ENCODE peak calls at places on chromosomes 7 and 10, in six cellular contexts. L, Y, V, W, I and N are unnamed samples.

GRCh38 chr10:71270301-71270777 is 48.7 kb upstream of the SLC29A3 start:
- DNase-seq in L (no peak), Y (peak; percentile 85), V (peak; percentile 84), W (peak; percentile 24), I (peak; percentile 84), N (peak; percentile 29)

GRCh38 chr10:17061418-17061817 is 68.2 kb downstream of the CUBN start:
- DNase-seq in L (no peak), Y (peak; percentile 44), V (peak; percentile 49), W (no peak), I (peak; percentile 66), N (no peak)

GRCh38 chr10:128614206-128614605 is 488.0 kb upstream of the MKI67 start:
- DNase-seq in L (no peak), Y (no peak), V (no peak), W (no peak), I (no peak), N (no peak)

GRCh38 chr10:80472234-80473095 is 18.4 kb downstream of the TSPAN14 start:
- DNase-seq in L (no peak), Y (peak; percentile 82), V (peak; percentile 85), W (no peak), I (peak; percentile 90), N (no peak)

GRCh38 chr10:26879744-26880143 is 19.0 kb upstream of the ABI1 start:
- DNase-seq in L (no peak), Y (no peak), V (no peak), W (peak; percentile 32), I (no peak), N (no peak)

GRCh38 chr10:110610308-110610774 is 33.8 kb upstream of the RBM20 start:
- DNase-seq in L (no peak), Y (peak; percentile 63), V (peak; percentile 49), W (peak; percentile 39), I (peak; percentile 64), N (peak; percentile 25)

GRCh38 chr10:4770766-4771553 is 55.0 kb upstream of the AKR1E2 start:
- DNase-seq in L (no peak), Y (peak; percentile 85), V (peak; percentile 98), W (no peak), I (peak; percentile 97), N (peak; percentile 93)

GRCh38 chr10:112959207-112959838 is 9.3 kb downstream of the TCF7L2 start:
- DNase-seq in L (no peak), Y (peak; percentile 65), V (peak; percentile 39), W (no peak), I (peak; percentile 62), N (peak; percentile 82)

GRCh38 chr10:6778992-6779701 is 199.1 kb upstream of the PRKCQ start:
- DNase-seq in L (no peak), Y (peak; percentile 93), V (peak; percentile 99), W (no peak), I (peak; percentile 92), N (peak; percentile 42)

GRCh38 chr10:47278152-47278473 is 21.9 kb upstream of the GDF10 start:
- DNase-seq in L (no peak), Y (no peak), V (no peak), W (peak; percentile 14), I (no peak), N (no peak)

GRCh38 chr7:28170701-28171100 is 9.9 kb downstream of the JAZF1 start:
- DNase-seq in L (no peak), Y (no peak), V (no peak), W (no peak), I (no peak), N (no peak)

GRCh38 chr7:44386139-44386913 is 60.9 kb upstream of the CAMK2B start:
- DNase-seq in L (no peak), Y (no peak), V (peak; percentile 24), W (no peak), I (no peak), N (no peak)

GRCh38 chr7:101066858-101067227 is 18.4 kb upstream of the TRIM56 start:
- DNase-seq in L (no peak), Y (no peak), V (no peak), W (no peak), I (no peak), N (no peak)

GRCh38 chr10:52239771-52240170 is 74.3 kb upstream of the DKK1 start:
- DNase-seq in L (no peak), Y (no peak), V (no peak), W (no peak), I (no peak), N (no peak)

GRCh38 chr10:48511066-48511854 is 93.6 kb downstream of the ARHGAP22 start:
- DNase-seq in L (no peak), Y (no peak), V (no peak), W (no peak), I (no peak), N (no peak)

GRCh38 chr7:5667391-5667790 is 114.1 kb downstream of the RNF216 start:
- DNase-seq in L (no peak), Y (no peak), V (peak; percentile 27), W (no peak), I (peak; percentile 49), N (no peak)

GRCh38 chr10:665579-666091 is 23.8 kb downstream of the DIP2C start:
- DNase-seq in L (no peak), Y (peak; percentile 88), V (peak; percentile 91), W (no peak), I (peak; percentile 90), N (peak; percentile 89)

GRCh38 chr10:22550732-22551131 is 163.6 kb downstream of the PIP4K2A start:
- DNase-seq in L (no peak), Y (peak; percentile 45), V (peak; percentile 4), W (no peak), I (peak; percentile 31), N (no peak)

GRCh38 chr7:131861620-131862346 is 305.4 kb upstream of the PODXL start:
- DNase-seq in L (no peak), Y (peak; percentile 65), V (peak; percentile 34), W (no peak), I (peak; percentile 79), N (no peak)

GRCh38 chr10:130618636-130619035 is 482.4 kb downstream of the GLRX3 start:
- DNase-seq in L (no peak), Y (no peak), V (no peak), W (no peak), I (no peak), N (no peak)

GRCh38 chr10:126321455-126321854 is 66.8 kb downstream of the ADAM12 start:
- DNase-seq in L (no peak), Y (peak; percentile 60), V (no peak), W (no peak), I (peak; percentile 75), N (no peak)

GRCh38 chr7:130276796-130277762 is 10.4 kb downstream of the CPA2 start:
- DNase-seq in L (no peak), Y (peak; percentile 70), V (peak; percentile 78), W (no peak), I (peak; percentile 66), N (peak; percentile 87)

GRCh38 chr7:139987691-139988516 is 74.8 kb downstream of the PARP12 start:
- DNase-seq in L (no peak), Y (no peak), V (no peak), W (no peak), I (no peak), N (no peak)

GRCh38 chr10:27157150-27157549 is 2.0 kb downstream of the MASTL start:
- DNase-seq in L (no peak), Y (peak; percentile 9), V (no peak), W (no peak), I (peak; percentile 5), N (no peak)

GRCh38 chr7:33334349-33334748 is 205.0 kb downstream of the BBS9 start:
- DNase-seq in L (no peak), Y (peak; percentile 46), V (peak; percentile 13), W (peak; percentile 42), I (peak; percentile 32), N (no peak)

GRCh38 chr7:76315372-76315771 is 12.9 kb downstream of the HSPB1 start:
- DNase-seq in L (no peak), Y (no peak), V (no peak), W (no peak), I (no peak), N (no peak)

GRCh38 chr7:156768698-156769472 is 124.1 kb downstream of the LMBR1 start:
- DNase-seq in L (no peak), Y (peak; percentile 1), V (no peak), W (no peak), I (no peak), N (no peak)

GRCh38 chr7:158811894-158812293 is 17.4 kb downstream of the ESYT2 start:
- DNase-seq in L (no peak), Y (no peak), V (no peak), W (no peak), I (no peak), N (no peak)

GRCh38 chr7:2109251-2109935 is 123.4 kb downstream of the MAD1L1 start:
- DNase-seq in L (no peak), Y (no peak), V (peak; percentile 40), W (no peak), I (no peak), N (no peak)

GRCh38 chr7:128963327-128963757 is 25.6 kb downstream of the IRF5 start:
- DNase-seq in L (no peak), Y (no peak), V (peak; percentile 37), W (no peak), I (no peak), N (peak; percentile 52)

GRCh38 chr10:132195366-132196075 is 8.8 kb downstream of the DPYSL4 start:
- DNase-seq in L (no peak), Y (no peak), V (no peak), W (no peak), I (no peak), N (no peak)

GRCh38 chr7:732094-732541 is 5.0 kb upstream of the PRKAR1B start:
- DNase-seq in L (no peak), Y (no peak), V (no peak), W (peak; percentile 90), I (no peak), N (no peak)

GRCh38 chr10:82277591-82277990 is 402.6 kb downstream of the NRG3 start:
- DNase-seq in L (no peak), Y (no peak), V (no peak), W (no peak), I (no peak), N (no peak)

GRCh38 chr10:103110407-103110806 is 82.7 kb downstream of the NT5C2 start:
- DNase-seq in L (no peak), Y (no peak), V (no peak), W (no peak), I (no peak), N (no peak)

GRCh38 chr10:86821600-86821999 is 65.2 kb downstream of the BMPR1A start:
- DNase-seq in L (no peak), Y (peak; percentile 92), V (peak; percentile 83), W (no peak), I (peak; percentile 91), N (no peak)